ENCODE peak calls at places on chromosomes 1 and 21, in five cellular contexts. One of them, this sample, is unnamed.
A peak's percentile ranks its signal among the peaks of the same experiment; 100 is the strongest.

GRCh38 chr1:181660621-181661020 is 177.3 kb downstream of the CACNA1E start:
- DNase-seq in epithelial cell of esophagus: no peak
- DNase-seq in NB4: no peak
- DNase-seq in uterus: no peak
- DNase-seq in astrocyte of the spinal cord: no peak
- DNase-seq in this sample: no peak

GRCh38 chr1:21384620-21385019 is 55.3 kb upstream of the NBPF3 start:
- DNase-seq in NB4: no peak
- DNase-seq in epithelial cell of esophagus: peak; percentile 34
- DNase-seq in astrocyte of the spinal cord: no peak
- DNase-seq in uterus: no peak
- DNase-seq in this sample: no peak

GRCh38 chr1:84224905-84225304 is 76.6 kb upstream of the SAMD13 start:
- DNase-seq in epithelial cell of esophagus: no peak
- DNase-seq in uterus: no peak
- DNase-seq in NB4: no peak
- DNase-seq in astrocyte of the spinal cord: no peak
- DNase-seq in this sample: no peak

GRCh38 chr1:65921461-65921860 is 128.8 kb downstream of the PDE4B start:
- DNase-seq in uterus: no peak
- DNase-seq in astrocyte of the spinal cord: no peak
- DNase-seq in epithelial cell of esophagus: no peak
- DNase-seq in NB4: no peak
- DNase-seq in this sample: no peak

GRCh38 chr1:203306089-203306969 is 1.0 kb downstream of the BTG2 start:
- DNase-seq in NB4: peak; percentile 30
- DNase-seq in uterus: peak; percentile 91
- DNase-seq in epithelial cell of esophagus: peak; percentile 92
- DNase-seq in astrocyte of the spinal cord: peak; percentile 79
- DNase-seq in this sample: peak; percentile 77

GRCh38 chr1:206521002-206521585 is 13.8 kb downstream of the RASSF5 start:
- DNase-seq in uterus: no peak
- DNase-seq in NB4: no peak
- DNase-seq in astrocyte of the spinal cord: no peak
- DNase-seq in epithelial cell of esophagus: peak; percentile 40
- DNase-seq in this sample: no peak

GRCh38 chr1:34279971-34280370 is 103.3 kb downstream of the C1orf94 start:
- DNase-seq in astrocyte of the spinal cord: no peak
- DNase-seq in uterus: no peak
- DNase-seq in NB4: no peak
- DNase-seq in epithelial cell of esophagus: no peak
- DNase-seq in this sample: no peak

GRCh38 chr1:2554621-2555387 is 1.4 kb upstream of the TNFRSF14 start:
- DNase-seq in astrocyte of the spinal cord: no peak
- DNase-seq in uterus: no peak
- DNase-seq in NB4: peak; percentile 65
- DNase-seq in epithelial cell of esophagus: no peak
- DNase-seq in this sample: no peak

GRCh38 chr1:23167353-23168078 is 1.1 kb downstream of the LUZP1 start:
- DNase-seq in epithelial cell of esophagus: peak; percentile 87
- DNase-seq in astrocyte of the spinal cord: peak; percentile 84
- DNase-seq in uterus: peak; percentile 34
- DNase-seq in NB4: peak; percentile 75
- DNase-seq in this sample: no peak

GRCh38 chr1:7117599-7118281 is 332.5 kb downstream of the CAMTA1 start:
- DNase-seq in NB4: peak; percentile 60
- DNase-seq in epithelial cell of esophagus: peak; percentile 91
- DNase-seq in uterus: no peak
- DNase-seq in astrocyte of the spinal cord: peak; percentile 96
- DNase-seq in this sample: peak; percentile 75

GRCh38 chr21:17460094-17460493 is 52.7 kb upstream of the CXADR start:
- DNase-seq in NB4: no peak
- DNase-seq in epithelial cell of esophagus: no peak
- DNase-seq in astrocyte of the spinal cord: no peak
- DNase-seq in uterus: no peak
- DNase-seq in this sample: peak; percentile 24

GRCh38 chr1:19067187-19067911 is 110.9 kb upstream of the IFFO2 start:
- DNase-seq in NB4: no peak
- DNase-seq in epithelial cell of esophagus: no peak
- DNase-seq in uterus: no peak
- DNase-seq in astrocyte of the spinal cord: peak; percentile 49
- DNase-seq in this sample: no peak

GRCh38 chr21:28688381-28688780 is 304.3 kb downstream of the LTN1 start:
- DNase-seq in astrocyte of the spinal cord: no peak
- DNase-seq in uterus: no peak
- DNase-seq in epithelial cell of esophagus: no peak
- DNase-seq in NB4: no peak
- DNase-seq in this sample: no peak

GRCh38 chr1:119298687-119299086 is 69.9 kb upstream of the HAO2 start:
- DNase-seq in uterus: no peak
- DNase-seq in epithelial cell of esophagus: peak; percentile 61
- DNase-seq in astrocyte of the spinal cord: peak; percentile 89
- DNase-seq in NB4: no peak
- DNase-seq in this sample: peak; percentile 27

GRCh38 chr1:244050835-244051444 is at the start of gene ZBTB18:
- DNase-seq in uterus: no peak
- DNase-seq in NB4: peak; percentile 18
- DNase-seq in epithelial cell of esophagus: no peak
- DNase-seq in astrocyte of the spinal cord: peak; percentile 82
- DNase-seq in this sample: no peak

GRCh38 chr1:43206721-43207228 is 34.6 kb downstream of the CFAP57 start:
- DNase-seq in NB4: no peak
- DNase-seq in astrocyte of the spinal cord: peak; percentile 89
- DNase-seq in epithelial cell of esophagus: peak; percentile 94
- DNase-seq in uterus: no peak
- DNase-seq in this sample: peak; percentile 93

GRCh38 chr1:71956613-71957012 is 325.7 kb downstream of the NEGR1 start:
- DNase-seq in astrocyte of the spinal cord: no peak
- DNase-seq in epithelial cell of esophagus: no peak
- DNase-seq in NB4: no peak
- DNase-seq in uterus: no peak
- DNase-seq in this sample: no peak
- H3K4me3 ChIP-seq in astrocyte of the spinal cord: no peak overlapping the region
- H3K4me3 ChIP-seq in epithelial cell of esophagus: no peak overlapping the region
- H3K4me3 ChIP-seq in NB4: no peak overlapping the region
- H3K4me3 ChIP-seq in uterus: no peak overlapping the region
- H3K4me3 ChIP-seq in this sample: no peak overlapping the region

GRCh38 chr21:15894596-15894995 is 164.8 kb downstream of the USP25 start:
- DNase-seq in epithelial cell of esophagus: no peak
- DNase-seq in uterus: no peak
- DNase-seq in astrocyte of the spinal cord: peak; percentile 62
- DNase-seq in NB4: peak; percentile 5
- DNase-seq in this sample: no peak
- TF ChIP-seq CTCF in epithelial cell of esophagus: no peak
- TF ChIP-seq CTCF in uterus: peak; percentile 43
- TF ChIP-seq CTCF in astrocyte of the spinal cord: peak; percentile 44
- TF ChIP-seq CTCF in NB4: no peak
- TF ChIP-seq CTCF in this sample: peak; percentile 3

DNA sequence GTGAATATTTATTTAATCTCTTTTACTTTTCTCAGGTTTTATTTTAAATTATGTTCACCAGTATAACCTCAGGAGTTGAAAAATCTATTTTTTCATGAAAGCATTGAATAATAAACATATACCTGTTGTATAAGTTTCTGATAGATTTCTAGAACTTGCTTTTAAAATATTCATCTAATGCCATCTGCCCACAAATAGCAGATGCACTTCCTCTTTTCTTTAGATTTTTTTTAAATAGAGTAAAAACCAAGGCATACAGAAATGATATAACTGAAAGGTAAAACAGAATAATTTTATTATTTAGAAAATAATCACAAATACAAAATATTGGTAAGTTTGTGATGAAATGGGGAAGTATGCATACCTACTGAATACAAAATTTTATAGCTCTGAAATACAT is 130.7 kb upstream of the PRMT6 start:
- DNase-seq in NB4: no peak
- DNase-seq in epithelial cell of esophagus: no peak
- DNase-seq in astrocyte of the spinal cord: no peak
- DNase-seq in uterus: no peak
- DNase-seq in this sample: no peak
- H3K4me3 ChIP-seq in NB4: no peak overlapping the region
- H3K4me3 ChIP-seq in epithelial cell of esophagus: no peak overlapping the region
- H3K4me3 ChIP-seq in astrocyte of the spinal cord: no peak overlapping the region
- H3K4me3 ChIP-seq in uterus: no peak overlapping the region
- H3K4me3 ChIP-seq in this sample: no peak overlapping the region

GRCh38 chr1:13756557-13757315 is 56.7 kb downstream of the PRDM2 start:
- DNase-seq in epithelial cell of esophagus: peak; percentile 27
- DNase-seq in NB4: no peak
- DNase-seq in astrocyte of the spinal cord: no peak
- DNase-seq in uterus: no peak
- DNase-seq in this sample: no peak

GRCh38 chr1:13760921-13761320 is 60.9 kb downstream of the PRDM2 start:
- DNase-seq in epithelial cell of esophagus: peak; percentile 44
- DNase-seq in uterus: no peak
- DNase-seq in astrocyte of the spinal cord: no peak
- DNase-seq in NB4: no peak
- DNase-seq in this sample: no peak

GRCh38 chr1:13760340-13760739 is 60.4 kb downstream of the PRDM2 start:
- DNase-seq in astrocyte of the spinal cord: no peak
- DNase-seq in epithelial cell of esophagus: no peak
- DNase-seq in uterus: no peak
- DNase-seq in NB4: no peak
- DNase-seq in this sample: no peak

GRCh38 chr1:13757693-13758092 is 57.7 kb downstream of the PRDM2 start:
- DNase-seq in uterus: no peak
- DNase-seq in NB4: no peak
- DNase-seq in epithelial cell of esophagus: peak; percentile 45
- DNase-seq in astrocyte of the spinal cord: no peak
- DNase-seq in this sample: no peak

GRCh38 chr1:13759072-13759471 is 59.1 kb downstream of the PRDM2 start:
- DNase-seq in uterus: no peak
- DNase-seq in epithelial cell of esophagus: peak; percentile 95
- DNase-seq in NB4: no peak
- DNase-seq in astrocyte of the spinal cord: no peak
- DNase-seq in this sample: no peak
- TF ChIP-seq CTCF in uterus: no peak
- TF ChIP-seq CTCF in epithelial cell of esophagus: peak; percentile 35
- TF ChIP-seq CTCF in NB4: no peak
- TF ChIP-seq CTCF in astrocyte of the spinal cord: no peak
- TF ChIP-seq CTCF in this sample: no peak

GRCh38 chr21:43361493-43362296 is 65.2 kb downstream of the SIK1 start:
- DNase-seq in astrocyte of the spinal cord: peak; percentile 57
- DNase-seq in NB4: no peak
- DNase-seq in uterus: no peak
- DNase-seq in epithelial cell of esophagus: peak; percentile 95
- DNase-seq in this sample: peak; percentile 32
- H3K4me3 ChIP-seq in astrocyte of the spinal cord: no peak overlapping the region
- H3K4me3 ChIP-seq in NB4: no peak overlapping the region
- H3K4me3 ChIP-seq in uterus: no peak overlapping the region
- H3K4me3 ChIP-seq in epithelial cell of esophagus: no peak overlapping the region
- H3K4me3 ChIP-seq in this sample: peak overlapping the region; percentile 26

GRCh38 chr1:237901284-237901870 is 10.7 kb upstream of the ZP4 start:
- DNase-seq in uterus: no peak
- DNase-seq in epithelial cell of esophagus: peak; percentile 62
- DNase-seq in astrocyte of the spinal cord: no peak
- DNase-seq in NB4: peak; percentile 27
- DNase-seq in this sample: no peak
- TF ChIP-seq CTCF in uterus: no peak
- TF ChIP-seq CTCF in epithelial cell of esophagus: peak; percentile 71
- TF ChIP-seq CTCF in astrocyte of the spinal cord: peak; percentile 32
- TF ChIP-seq CTCF in NB4: peak; percentile 40
- TF ChIP-seq CTCF in this sample: peak; percentile 13

DNA sequence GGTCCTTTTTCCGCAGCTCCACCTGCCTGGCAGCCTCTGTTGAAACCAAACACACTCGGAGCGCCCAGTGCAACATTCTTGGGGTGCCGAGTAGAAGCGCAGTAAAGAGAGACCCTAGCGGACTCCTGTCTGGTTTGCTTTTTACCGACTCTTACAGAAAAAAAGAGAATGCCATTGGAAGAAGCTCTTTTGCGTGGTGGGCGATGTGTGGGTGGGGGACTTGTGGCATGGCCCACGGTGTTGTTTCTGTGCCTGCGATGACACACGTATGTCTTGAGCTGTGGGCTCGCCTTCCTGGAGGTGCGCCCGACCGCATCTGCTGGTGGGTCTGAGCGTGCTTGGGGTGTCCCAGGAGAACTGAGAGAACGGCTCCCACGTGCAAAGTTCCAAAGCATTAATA is 7.3 kb upstream of the BARHL2 start:
- DNase-seq in NB4: no peak
- DNase-seq in epithelial cell of esophagus: no peak
- DNase-seq in uterus: no peak
- DNase-seq in astrocyte of the spinal cord: no peak
- DNase-seq in this sample: no peak
- H3K4me3 ChIP-seq in NB4: no peak overlapping the region
- H3K4me3 ChIP-seq in epithelial cell of esophagus: no peak overlapping the region
- H3K4me3 ChIP-seq in uterus: no peak overlapping the region
- H3K4me3 ChIP-seq in astrocyte of the spinal cord: no peak overlapping the region
- H3K4me3 ChIP-seq in this sample: no peak overlapping the region

GRCh38 chr1:158121604-158122254 is 59.0 kb upstream of the CD1D start:
- DNase-seq in astrocyte of the spinal cord: peak; percentile 37
- DNase-seq in epithelial cell of esophagus: peak; percentile 74
- DNase-seq in uterus: no peak
- DNase-seq in NB4: peak; percentile 19
- DNase-seq in this sample: no peak
- TF ChIP-seq CTCF in astrocyte of the spinal cord: peak; percentile 69
- TF ChIP-seq CTCF in epithelial cell of esophagus: peak; percentile 92
- TF ChIP-seq CTCF in uterus: peak; percentile 51
- TF ChIP-seq CTCF in NB4: peak; percentile 38
- TF ChIP-seq CTCF in this sample: peak; percentile 71

This sample was measured in HFF-Myc.